ENCODE peak calls at places on chromosome 19, in ten cellular contexts. One of them, this sample, is unnamed.
A peak's percentile ranks its signal among the peaks of the same experiment; 100 is the strongest.

GRCh38 chr19:2363419-2363818 is 3.4 kb downstream of the TMPRSS9 start:
- DNase-seq in heart right ventricle: no peak
- DNase-seq in Panc1: no peak
- DNase-seq in PC-3: no peak
- DNase-seq in testis: no peak
- DNase-seq in BE2C: no peak
- DNase-seq in transverse colon: no peak
- DNase-seq in colonic mucosa: no peak
- DNase-seq in psoas muscle: no peak
- DNase-seq in uterus: no peak
- DNase-seq in this sample: no peak

GRCh38 chr19:45952341-45952690 is 21.3 kb downstream of the NOVA2 start:
- DNase-seq in heart right ventricle: no peak
- DNase-seq in Panc1: no peak
- DNase-seq in PC-3: no peak
- DNase-seq in testis: no peak
- DNase-seq in BE2C: no peak
- DNase-seq in transverse colon: no peak
- DNase-seq in colonic mucosa: no peak
- DNase-seq in psoas muscle: no peak
- DNase-seq in uterus: no peak
- DNase-seq in this sample: no peak

GRCh38 chr19:38079926-38080380 is 144.1 kb downstream of the DPF1 start:
- DNase-seq in heart right ventricle: no peak
- DNase-seq in Panc1: peak; percentile 56
- DNase-seq in PC-3: peak; percentile 86
- DNase-seq in testis: no peak
- DNase-seq in BE2C: no peak
- DNase-seq in transverse colon: no peak
- DNase-seq in colonic mucosa: no peak
- DNase-seq in psoas muscle: no peak
- DNase-seq in uterus: no peak
- DNase-seq in this sample: no peak

GRCh38 chr19:56333506-56333905 is 18.9 kb upstream of the ZSCAN5A start:
- DNase-seq in heart right ventricle: peak; percentile 26
- DNase-seq in Panc1: no peak
- DNase-seq in PC-3: peak; percentile 87
- DNase-seq in testis: peak; percentile 71
- DNase-seq in BE2C: peak; percentile 47
- DNase-seq in transverse colon: peak; percentile 54
- DNase-seq in colonic mucosa: peak; percentile 60
- DNase-seq in psoas muscle: no peak
- DNase-seq in uterus: no peak
- DNase-seq in this sample: no peak

GRCh38 chr19:55410168-55410567 is 2.6 kb upstream of the UBE2S start:
- DNase-seq in heart right ventricle: no peak
- DNase-seq in Panc1: no peak
- DNase-seq in PC-3: no peak
- DNase-seq in testis: no peak
- DNase-seq in BE2C: no peak
- DNase-seq in transverse colon: no peak
- DNase-seq in colonic mucosa: no peak
- DNase-seq in psoas muscle: no peak
- DNase-seq in uterus: no peak
- DNase-seq in this sample: no peak

GRCh38 chr19:46069841-46070341 is 29.1 kb upstream of the IGFL4 start:
- DNase-seq in heart right ventricle: no peak
- DNase-seq in Panc1: no peak
- DNase-seq in PC-3: peak; percentile 67
- DNase-seq in testis: no peak
- DNase-seq in BE2C: no peak
- DNase-seq in transverse colon: no peak
- DNase-seq in colonic mucosa: no peak
- DNase-seq in psoas muscle: no peak
- DNase-seq in uterus: no peak
- DNase-seq in this sample: no peak

GRCh38 chr19:850221-850978 is 1.7 kb upstream of the ELANE start:
- DNase-seq in heart right ventricle: peak; percentile 90
- DNase-seq in Panc1: no peak
- DNase-seq in PC-3: peak; percentile 57
- DNase-seq in testis: peak; percentile 90
- DNase-seq in BE2C: peak; percentile 85
- DNase-seq in transverse colon: peak; percentile 82
- DNase-seq in colonic mucosa: peak; percentile 75
- DNase-seq in psoas muscle: peak; percentile 92
- DNase-seq in uterus: peak; percentile 88
- DNase-seq in this sample: peak; percentile 91

GRCh38 chr19:14471436-14472187 is 3.5 kb downstream of the PTGER1 start:
- DNase-seq in heart right ventricle: no peak
- DNase-seq in Panc1: no peak
- DNase-seq in PC-3: no peak
- DNase-seq in testis: no peak
- DNase-seq in BE2C: no peak
- DNase-seq in transverse colon: no peak
- DNase-seq in colonic mucosa: no peak
- DNase-seq in psoas muscle: no peak
- DNase-seq in uterus: no peak
- DNase-seq in this sample: no peak

GRCh38 chr19:51460164-51460992 is 2.1 kb upstream of the SIGLEC8 start:
- DNase-seq in heart right ventricle: no peak
- DNase-seq in Panc1: no peak
- DNase-seq in PC-3: peak; percentile 20
- DNase-seq in testis: peak; percentile 14
- DNase-seq in BE2C: peak; percentile 18
- DNase-seq in transverse colon: no peak
- DNase-seq in colonic mucosa: no peak
- DNase-seq in psoas muscle: no peak
- DNase-seq in uterus: no peak
- DNase-seq in this sample: no peak

GRCh38 chr19:51458899-51459592 is 792 bp upstream of the SIGLEC8 start:
- DNase-seq in heart right ventricle: no peak
- DNase-seq in Panc1: no peak
- DNase-seq in PC-3: no peak
- DNase-seq in testis: peak; percentile 6
- DNase-seq in BE2C: no peak
- DNase-seq in transverse colon: no peak
- DNase-seq in colonic mucosa: no peak
- DNase-seq in psoas muscle: no peak
- DNase-seq in uterus: no peak
- DNase-seq in this sample: no peak

GRCh38 chr19:51458051-51458645 is at the start of gene SIGLEC8:
- DNase-seq in heart right ventricle: no peak
- DNase-seq in Panc1: no peak
- DNase-seq in PC-3: no peak
- DNase-seq in testis: peak; percentile 6
- DNase-seq in BE2C: no peak
- DNase-seq in transverse colon: no peak
- DNase-seq in colonic mucosa: no peak
- DNase-seq in psoas muscle: no peak
- DNase-seq in uterus: no peak
- DNase-seq in this sample: no peak

GRCh38 chr19:51456541-51457290 is 1.5 kb downstream of the SIGLEC8 start:
- DNase-seq in heart right ventricle: no peak
- DNase-seq in Panc1: no peak
- DNase-seq in PC-3: no peak
- DNase-seq in testis: no peak
- DNase-seq in BE2C: no peak
- DNase-seq in transverse colon: no peak
- DNase-seq in colonic mucosa: no peak
- DNase-seq in psoas muscle: no peak
- DNase-seq in uterus: no peak
- DNase-seq in this sample: no peak

DNA sequence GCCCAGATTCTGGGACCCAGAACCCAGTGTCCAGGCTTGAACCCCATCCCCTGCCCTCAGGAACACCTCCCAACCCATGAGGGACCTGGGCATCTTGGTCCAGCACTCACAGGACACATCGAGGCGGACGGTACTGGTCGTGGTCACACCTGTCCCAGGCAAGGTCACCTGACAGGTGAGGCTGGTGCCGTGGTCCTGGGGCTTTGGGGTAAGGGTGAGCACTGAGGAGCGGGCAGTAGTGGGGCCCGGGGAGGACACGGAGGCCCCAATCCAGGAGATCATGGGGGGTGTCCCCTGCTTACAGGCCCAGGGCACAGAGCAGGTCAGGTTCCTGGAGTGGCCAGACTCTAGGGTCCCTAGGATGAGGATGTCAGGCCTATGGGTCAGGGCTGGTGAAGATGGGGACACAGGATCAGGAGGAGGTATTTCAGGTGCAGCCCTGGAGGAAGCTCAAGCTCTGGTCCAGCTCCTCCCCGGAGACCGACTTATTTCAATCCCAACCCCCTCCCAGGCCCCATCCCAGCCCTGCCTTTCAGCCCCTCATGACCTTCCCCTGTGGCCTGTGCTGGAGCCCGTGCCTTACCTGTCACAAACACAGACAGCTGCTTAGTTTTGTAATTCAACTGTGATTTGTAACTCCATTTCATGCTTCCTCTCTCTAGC is 772 bp downstream of the SIGLEC8 start:
- DNase-seq in heart right ventricle: no peak
- DNase-seq in Panc1: no peak
- DNase-seq in PC-3: no peak
- DNase-seq in testis: no peak
- DNase-seq in BE2C: no peak
- DNase-seq in transverse colon: no peak
- DNase-seq in colonic mucosa: no peak
- DNase-seq in psoas muscle: no peak
- DNase-seq in uterus: no peak
- DNase-seq in this sample: no peak
- H3K27me3 ChIP-seq in heart right ventricle: peaks cover 32% of the 10 kb centered on the region
- H3K27me3 ChIP-seq in Panc1: no peaks in the 10 kb centered on the region
- H3K27me3 ChIP-seq in PC-3: peaks cover 71% of the 10 kb centered on the region
- H3K27me3 ChIP-seq in testis: no peaks in the 10 kb centered on the region
- H3K27me3 ChIP-seq in BE2C: peaks cover 4% of the 10 kb centered on the region
- H3K27me3 ChIP-seq in transverse colon: peaks cover 16% of the 10 kb centered on the region
- H3K27me3 ChIP-seq in colonic mucosa: no peaks in the 10 kb centered on the region
- H3K27me3 ChIP-seq in psoas muscle: peaks cover 5% of the 10 kb centered on the region
- H3K27me3 ChIP-seq in uterus: no peaks in the 10 kb centered on the region
- H3K27me3 ChIP-seq in this sample: no peaks in the 10 kb centered on the region

GRCh38 chr19:7680606-7681335 is at the start of gene TRAPPC5:
- DNase-seq in heart right ventricle: peak; percentile 84
- DNase-seq in Panc1: no peak
- DNase-seq in PC-3: peak; percentile 93
- DNase-seq in testis: peak; percentile 90
- DNase-seq in BE2C: peak; percentile 92
- DNase-seq in transverse colon: peak; percentile 89
- DNase-seq in colonic mucosa: peak; percentile 87
- DNase-seq in psoas muscle: peak; percentile 89
- DNase-seq in uterus: peak; percentile 67
- DNase-seq in this sample: peak; percentile 91
- TF ChIP-seq CTCF in heart right ventricle: peak; percentile 98
- TF ChIP-seq CTCF in Panc1: peak; percentile 97
- TF ChIP-seq CTCF in PC-3: peak; percentile 95
- TF ChIP-seq CTCF in testis: peak; percentile 97
- TF ChIP-seq CTCF in BE2C: peak; percentile 53
- TF ChIP-seq CTCF in transverse colon: no peak
- TF ChIP-seq CTCF in colonic mucosa: peak; percentile 95
- TF ChIP-seq CTCF in psoas muscle: peak; percentile 98
- TF ChIP-seq CTCF in uterus: peak; percentile 98
- TF ChIP-seq CTCF in this sample: peak; percentile 90

GRCh38 chr19:33366917-33367316 is 6.6 kb upstream of the CEBPG start:
- DNase-seq in heart right ventricle: no peak
- DNase-seq in Panc1: no peak
- DNase-seq in PC-3: no peak
- DNase-seq in testis: no peak
- DNase-seq in BE2C: no peak
- DNase-seq in transverse colon: no peak
- DNase-seq in colonic mucosa: peak; percentile 49
- DNase-seq in psoas muscle: no peak
- DNase-seq in uterus: no peak
- DNase-seq in this sample: no peak

GRCh38 chr19:33366127-33366526 is 7.4 kb upstream of the CEBPG start:
- DNase-seq in heart right ventricle: no peak
- DNase-seq in Panc1: no peak
- DNase-seq in PC-3: no peak
- DNase-seq in testis: no peak
- DNase-seq in BE2C: no peak
- DNase-seq in transverse colon: peak; percentile 52
- DNase-seq in colonic mucosa: peak; percentile 75
- DNase-seq in psoas muscle: no peak
- DNase-seq in uterus: no peak
- DNase-seq in this sample: no peak

GRCh38 chr19:33359581-33359980 is 13.9 kb upstream of the CEBPG start:
- DNase-seq in heart right ventricle: no peak
- DNase-seq in Panc1: no peak
- DNase-seq in PC-3: no peak
- DNase-seq in testis: no peak
- DNase-seq in BE2C: no peak
- DNase-seq in transverse colon: no peak
- DNase-seq in colonic mucosa: no peak
- DNase-seq in psoas muscle: no peak
- DNase-seq in uterus: no peak
- DNase-seq in this sample: no peak

GRCh38 chr19:33365676-33366075 is 7.8 kb upstream of the CEBPG start:
- DNase-seq in heart right ventricle: no peak
- DNase-seq in Panc1: no peak
- DNase-seq in PC-3: no peak
- DNase-seq in testis: no peak
- DNase-seq in BE2C: no peak
- DNase-seq in transverse colon: peak; percentile 57
- DNase-seq in colonic mucosa: peak; percentile 65
- DNase-seq in psoas muscle: no peak
- DNase-seq in uterus: no peak
- DNase-seq in this sample: no peak

DNA sequence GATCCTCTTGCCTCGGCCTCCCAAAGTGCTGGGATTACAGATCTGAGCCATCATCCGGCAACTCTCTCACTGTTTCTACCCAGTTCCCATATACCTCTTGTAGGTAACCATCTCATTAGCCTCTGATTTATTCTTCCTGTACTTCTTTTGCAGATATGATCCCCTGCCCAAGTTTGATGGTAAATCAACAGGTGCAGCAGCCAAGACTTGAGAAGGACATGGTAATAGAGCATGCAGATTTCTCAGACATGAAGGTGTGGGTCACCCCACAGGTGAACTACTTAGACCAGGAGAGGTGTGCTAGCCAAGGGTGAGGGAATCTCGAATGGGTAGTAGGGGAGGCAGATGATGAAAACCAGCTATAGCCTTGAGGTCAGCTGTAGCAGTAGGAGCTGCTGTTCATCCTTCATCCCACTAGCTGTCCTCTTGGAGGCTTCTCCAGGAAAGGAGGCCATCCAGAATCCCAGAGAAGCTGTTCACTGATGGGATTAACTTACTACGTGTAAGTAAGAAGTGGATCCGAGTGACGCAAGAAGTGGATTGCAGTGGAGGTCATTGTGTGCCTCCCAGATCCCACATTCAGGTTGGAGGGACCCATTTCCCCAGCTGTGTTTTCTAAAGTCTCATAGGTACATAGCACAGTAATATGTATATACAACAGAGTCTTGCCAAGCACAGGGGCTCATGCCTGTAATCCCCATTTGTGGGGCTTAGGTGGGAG is 10.8 kb upstream of the CEBPG start:
- DNase-seq in heart right ventricle: no peak
- DNase-seq in Panc1: no peak
- DNase-seq in PC-3: no peak
- DNase-seq in testis: no peak
- DNase-seq in BE2C: no peak
- DNase-seq in transverse colon: no peak
- DNase-seq in colonic mucosa: no peak
- DNase-seq in psoas muscle: no peak
- DNase-seq in uterus: no peak
- DNase-seq in this sample: no peak
- H3K27me3 ChIP-seq in heart right ventricle: no peaks in the 10 kb centered on the region
- H3K27me3 ChIP-seq in Panc1: peaks cover 8% of the 10 kb centered on the region
- H3K27me3 ChIP-seq in PC-3: no peaks in the 10 kb centered on the region
- H3K27me3 ChIP-seq in testis: no peaks in the 10 kb centered on the region
- H3K27me3 ChIP-seq in BE2C: no peaks in the 10 kb centered on the region
- H3K27me3 ChIP-seq in transverse colon: no peaks in the 10 kb centered on the region
- H3K27me3 ChIP-seq in colonic mucosa: no peaks in the 10 kb centered on the region
- H3K27me3 ChIP-seq in psoas muscle: no peaks in the 10 kb centered on the region
- H3K27me3 ChIP-seq in uterus: no peaks in the 10 kb centered on the region
- H3K27me3 ChIP-seq in this sample: no peaks in the 10 kb centered on the region

GRCh38 chr19:49468199-49468598 is 5.8 kb upstream of the FLT3LG start:
- DNase-seq in heart right ventricle: no peak
- DNase-seq in Panc1: no peak
- DNase-seq in PC-3: no peak
- DNase-seq in testis: no peak
- DNase-seq in BE2C: no peak
- DNase-seq in transverse colon: no peak
- DNase-seq in colonic mucosa: no peak
- DNase-seq in psoas muscle: no peak
- DNase-seq in uterus: no peak
- DNase-seq in this sample: no peak
- TF ChIP-seq CTCF in heart right ventricle: no peak
- TF ChIP-seq CTCF in Panc1: no peak
- TF ChIP-seq CTCF in PC-3: no peak
- TF ChIP-seq CTCF in testis: no peak
- TF ChIP-seq CTCF in BE2C: no peak
- TF ChIP-seq CTCF in transverse colon: no peak
- TF ChIP-seq CTCF in colonic mucosa: no peak
- TF ChIP-seq CTCF in psoas muscle: no peak
- TF ChIP-seq CTCF in uterus: no peak
- TF ChIP-seq CTCF in this sample: no peak

This sample was measured in ovary.